ENCODE peak calls at places on chromosome 4, in eight cellular contexts. G is stimulated activated CD8-positive, alpha-beta memory T cell treated with anti-CD3 and anti-CD28 coated beads, Interleukin-7, amount 100 ng/mL, for 24 hours; N is PC-3; Y is mesenchymal stem cell; Z is iPS DF 19.7; Q is left ventricle myocardium inferior; I is AG20443; A is naive thymus-derived CD4-positive, alpha-beta T cell. C is an unnamed sample.
A peak's percentile ranks its signal among the peaks of the same experiment; 100 is the strongest.

GRCh38 chr4:101258782-101259353 is 88.5 kb downstream of the PPP3CA start:
- DNase-seq in G (no peak), N (no peak), Y (no peak), Z (no peak), Q (no peak), I (no peak), A (no peak), C (no peak)

GRCh38 chr4:173506780-173507211 is 23.2 kb downstream of the HAND2 start:
- DNase-seq in G (no peak), N (no peak), Y (no peak), Z (no peak), Q (peak; percentile 46), I (no peak), A (no peak), C (no peak)

GRCh38 chr4:101938836-101939235 is 148.3 kb downstream of the BANK1 start:
- DNase-seq in G (no peak), N (no peak), Y (no peak), Z (no peak), Q (no peak), I (peak; percentile 10), A (no peak), C (no peak)

GRCh38 chr4:98612318-98613250 is 45.8 kb downstream of the TSPAN5 start:
- DNase-seq in G (no peak), N (no peak), Y (no peak), Z (no peak), Q (no peak), I (no peak), A (no peak), C (no peak)

GRCh38 chr4:112840619-112841018 is 203.7 kb downstream of the LARP7 start:
- DNase-seq in G (no peak), N (no peak), Y (no peak), Z (no peak), Q (no peak), I (no peak), A (no peak), C (no peak)

GRCh38 chr4:12304912-12305311 is 876.2 kb upstream of the HS3ST1 start:
- DNase-seq in G (no peak), N (no peak), Y (no peak), Z (no peak), Q (no peak), I (no peak), A (no peak), C (no peak)

GRCh38 chr4:142615324-142615665 is 230.8 kb downstream of the INPP4B start:
- DNase-seq in G (no peak), N (peak; percentile 97), Y (peak; percentile 3), Z (no peak), Q (no peak), I (no peak), A (no peak), C (peak; percentile 14)

GRCh38 chr4:107619065-107619464 is 101.0 kb downstream of the PAPSS1 start:
- DNase-seq in G (no peak), N (no peak), Y (peak; percentile 87), Z (no peak), Q (no peak), I (peak; percentile 86), A (no peak), C (peak; percentile 17)

GRCh38 chr4:144355809-144356757 is 215.6 kb upstream of the GYPA start:
- DNase-seq in G (no peak), N (peak; percentile 85), Y (peak; percentile 94), Z (no peak), Q (no peak), I (peak; percentile 66), A (no peak), C (peak; percentile 77)

GRCh38 chr4:5125326-5125725 is 74.0 kb downstream of the STK32B start:
- DNase-seq in G (no peak), N (no peak), Y (no peak), Z (no peak), Q (no peak), I (no peak), A (no peak), C (no peak)

GRCh38 chr4:6372649-6373525 is 99.5 kb downstream of the PPP2R2C start:
- DNase-seq in G (no peak), N (peak; percentile 38), Y (peak; percentile 5), Z (peak; percentile 65), Q (peak; percentile 2), I (peak; percentile 61), A (no peak), C (peak; percentile 35)

GRCh38 chr4:160319221-160319867 is 1216.5 kb downstream of the RAPGEF2 start:
- DNase-seq in G (no peak), N (peak; percentile 71), Y (no peak), Z (no peak), Q (no peak), I (no peak), A (no peak), C (peak; percentile 30)

GRCh38 chr4:141473952-141474351 is 162.4 kb upstream of the IL15 start:
- DNase-seq in G (no peak), N (no peak), Y (no peak), Z (no peak), Q (no peak), I (no peak), A (no peak), C (no peak)

GRCh38 chr4:88002786-88003185 is 4.6 kb upstream of the PKD2 start:
- DNase-seq in G (no peak), N (no peak), Y (peak; percentile 68), Z (no peak), Q (no peak), I (peak; percentile 64), A (no peak), C (no peak)

GRCh38 chr4:117533501-117533900 is 448.1 kb upstream of the TRAM1L1 start:
- DNase-seq in G (no peak), N (no peak), Y (no peak), Z (no peak), Q (no peak), I (no peak), A (no peak), C (no peak)

GRCh38 chr4:35772291-35772690 is 472.0 kb downstream of the ARAP2 start:
- DNase-seq in G (no peak), N (peak; percentile 73), Y (no peak), Z (no peak), Q (no peak), I (no peak), A (no peak), C (no peak)

GRCh38 chr4:140094701-140095420 is 59.1 kb downstream of the MAML3 start:
- DNase-seq in G (no peak), N (peak; percentile 69), Y (no peak), Z (no peak), Q (peak; percentile 57), I (no peak), A (peak; percentile 34), C (peak; percentile 38)

GRCh38 chr4:4606321-4606720 is 64.5 kb upstream of the STX18 start:
- DNase-seq in G (no peak), N (no peak), Y (peak; percentile 54), Z (no peak), Q (no peak), I (peak; percentile 83), A (no peak), C (no peak)

GRCh38 chr4:112327950-112328349 is 30.8 kb downstream of the ALPK1 start:
- DNase-seq in G (no peak), N (peak; percentile 72), Y (peak; percentile 65), Z (no peak), Q (no peak), I (peak; percentile 42), A (no peak), C (peak; percentile 56)

GRCh38 chr4:149987330-149987751 is 90.9 kb upstream of the DCLK2 start:
- DNase-seq in G (no peak), N (no peak), Y (peak; percentile 81), Z (no peak), Q (no peak), I (no peak), A (no peak), C (peak; percentile 51)

GRCh38 chr4:58061967-58062366 is 951.8 kb upstream of the IGFBP7 start:
- DNase-seq in G (no peak), N (peak; percentile 4), Y (no peak), Z (peak; percentile 28), Q (no peak), I (no peak), A (no peak), C (no peak)